ENCODE peak calls at places on chromosomes 1 and 21, in six cellular contexts. Q is cardiac fibroblast; I is body of pancreas; F is CD8-positive, alpha-beta T cell; N is dorsolateral prefrontal cortex; W is PC-9. Z is an unnamed sample.

GRCh38 chr1:48581256-48581655 is 109.3 kb upstream of the SPATA6 start:
- DNase-seq in Q (peak), I (peak), F (no peak), N (no peak), W (no peak), Z (no peak)

GRCh38 chr1:234065794-234066447 is 161.4 kb downstream of the SLC35F3 start:
- DNase-seq in Q (peak), I (peak), F (peak), N (peak), W (no peak), Z (peak)

GRCh38 chr1:221192055-221192454 is 312.8 kb downstream of the HLX start:
- DNase-seq in Q (no peak), I (no peak), F (no peak), N (no peak), W (no peak), Z (no peak)

GRCh38 chr21:31284797-31285397 is 59.2 kb downstream of the TIAM1 start:
- DNase-seq in Q (peak), I (no peak), F (no peak), N (no peak), W (no peak), Z (no peak)

GRCh38 chr1:93531193-93531592 is 83.3 kb downstream of the FNBP1L start:
- DNase-seq in Q (no peak), I (no peak), F (no peak), N (no peak), W (no peak), Z (no peak)

GRCh38 chr1:223486366-223486765 is 93.2 kb downstream of the CCDC185 start:
- DNase-seq in Q (no peak), I (no peak), F (no peak), N (no peak), W (no peak), Z (no peak)

GRCh38 chr1:205360891-205361290 is 4.2 kb upstream of the KLHDC8A start:
- DNase-seq in Q (no peak), I (no peak), F (no peak), N (no peak), W (no peak), Z (no peak)

GRCh38 chr1:229803601-229804217 is 177.7 kb downstream of the URB2 start:
- DNase-seq in Q (no peak), I (peak), F (no peak), N (no peak), W (peak), Z (no peak)

GRCh38 chr1:240500681-240501080 is 111.3 kb downstream of the GREM2 start:
- DNase-seq in Q (no peak), I (no peak), F (no peak), N (no peak), W (no peak), Z (no peak)

GRCh38 chr1:230682274-230682673 is 31.6 kb downstream of the AGT start:
- DNase-seq in Q (peak), I (no peak), F (no peak), N (peak), W (no peak), Z (no peak)

GRCh38 chr1:92118826-92119225 is 38.7 kb downstream of the BTBD8 start:
- DNase-seq in Q (no peak), I (no peak), F (no peak), N (no peak), W (peak), Z (no peak)

GRCh38 chr1:119453021-119453420 is 38.1 kb downstream of the HSD3B2 start:
- DNase-seq in Q (peak), I (no peak), F (no peak), N (no peak), W (peak), Z (peak)

GRCh38 chr1:153333902-153334301 is 14.7 kb downstream of the PGLYRP4 start:
- DNase-seq in Q (no peak), I (no peak), F (no peak), N (no peak), W (no peak), Z (no peak)

GRCh38 chr21:35779690-35780570 is 280.4 kb downstream of the SETD4 start:
- DNase-seq in Q (peak), I (peak), F (no peak), N (no peak), W (no peak), Z (peak)

GRCh38 chr1:33248244-33248643 is 8.0 kb upstream of the ZNF362 start:
- DNase-seq in Q (no peak), I (no peak), F (no peak), N (no peak), W (no peak), Z (no peak)

GRCh38 chr1:49098866-49099265 is 322.2 kb upstream of the BEND5 start:
- DNase-seq in Q (no peak), I (no peak), F (no peak), N (no peak), W (no peak), Z (no peak)

GRCh38 chr1:232984577-232985425 is 34.4 kb downstream of the NTPCR start:
- DNase-seq in Q (no peak), I (no peak), F (no peak), N (peak), W (no peak), Z (no peak)

GRCh38 chr1:59973719-59974118 is 47.1 kb upstream of the CYP2J2 start:
- DNase-seq in Q (no peak), I (no peak), F (no peak), N (no peak), W (no peak), Z (no peak)

GRCh38 chr1:30742300-30742962 is 15.1 kb downstream of the LAPTM5 start:
- DNase-seq in Q (no peak), I (no peak), F (no peak), N (no peak), W (no peak), Z (no peak)

GRCh38 chr1:109762821-109763645 is 690 bp downstream of the EPS8L3 start:
- DNase-seq in Q (peak), I (peak), F (no peak), N (peak), W (peak), Z (peak)

GRCh38 chr1:10866314-10867091 is 70.1 kb upstream of the CASZ1 start:
- DNase-seq in Q (peak), I (peak), F (no peak), N (peak), W (no peak), Z (no peak)

GRCh38 chr1:167548059-167548932 is 5.3 kb downstream of the CREG1 start:
- DNase-seq in Q (peak), I (no peak), F (no peak), N (no peak), W (no peak), Z (peak)

GRCh38 chr1:19676438-19676922 is 11.8 kb downstream of the HTR6 start:
- DNase-seq in Q (peak), I (peak), F (no peak), N (no peak), W (no peak), Z (peak)

GRCh38 chr21:35578831-35579470 is 481.4 kb downstream of the SETD4 start:
- DNase-seq in Q (peak), I (no peak), F (no peak), N (no peak), W (no peak), Z (no peak)

GRCh38 chr1:78437941-78438340 is 52.8 kb upstream of the PTGFR start:
- DNase-seq in Q (no peak), I (no peak), F (no peak), N (no peak), W (no peak), Z (no peak)

GRCh38 chr1:198166900-198167299 is 10.1 kb downstream of the NEK7 start:
- DNase-seq in Q (no peak), I (no peak), F (no peak), N (no peak), W (no peak), Z (no peak)

GRCh38 chr1:20233394-20233793 is 47.1 kb upstream of the PLA2G2C start:
- DNase-seq in Q (peak), I (no peak), F (no peak), N (no peak), W (peak), Z (peak)

GRCh38 chr1:180793451-180793850 is 119.2 kb upstream of the KIAA1614 start:
- DNase-seq in Q (no peak), I (no peak), F (no peak), N (no peak), W (no peak), Z (peak)

GRCh38 chr1:210252621-210253041 is 20.0 kb downstream of the SERTAD4 start:
- DNase-seq in Q (peak), I (peak), F (no peak), N (no peak), W (peak), Z (no peak)

DNA sequence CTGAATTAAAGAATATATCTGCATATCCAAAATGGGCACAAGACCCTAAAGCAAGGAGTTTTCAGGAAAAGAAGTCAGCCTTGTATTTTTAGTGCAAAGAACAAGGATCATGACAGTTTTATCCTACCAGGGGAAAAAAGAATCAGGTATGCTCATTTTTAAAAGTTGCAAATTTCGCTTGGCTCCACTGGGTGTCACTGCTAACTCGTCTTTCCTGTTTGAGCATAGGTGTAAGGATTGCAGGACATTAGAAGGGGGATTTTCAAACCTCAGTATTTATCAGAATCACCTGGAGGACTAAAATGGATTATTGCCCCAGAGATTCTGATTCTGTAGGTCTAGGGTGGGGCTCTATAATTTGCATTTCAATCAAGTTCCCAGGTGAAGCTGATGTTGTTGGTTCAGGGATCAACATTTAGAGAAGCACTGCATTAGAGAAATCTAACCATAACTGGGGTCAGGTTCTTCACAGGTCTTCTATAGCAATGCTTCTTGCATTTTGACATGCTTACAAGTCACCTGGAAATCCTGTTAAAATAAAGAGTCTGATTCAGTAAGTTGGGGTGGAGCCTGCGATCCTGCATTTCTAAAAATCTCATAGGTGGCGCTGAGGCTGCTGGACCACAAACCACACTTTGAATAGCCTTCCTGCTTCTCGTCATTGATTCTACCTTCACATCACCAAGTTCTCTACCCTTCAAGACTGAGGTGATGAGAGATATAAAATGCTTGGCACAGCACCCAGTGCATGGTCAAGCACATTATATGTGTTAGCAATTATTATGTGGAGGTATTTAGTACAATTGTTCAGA is 39.6 kb downstream of the NUF2 start:
- DNase-seq in Q (peak), I (no peak), F (no peak), N (no peak), W (peak), Z (peak)
- TF ChIP-seq CTCF in Q (peak), I (no peak), F (no peak), N (peak), W (no peak), Z (peak)

GRCh38 chr1:156707027-156707426 is 1.6 kb upstream of the CRABP2 start:
- DNase-seq in Q (no peak), I (no peak), F (no peak), N (no peak), W (no peak), Z (no peak)
- H3K4me3 ChIP-seq in Q (no peak), I (no peak), F (peak), N (no peak), W (no peak), Z (peak)

GRCh38 chr21:41598561-41599511 is 90.9 kb upstream of the TMPRSS2 start:
- DNase-seq in Q (no peak), I (peak), F (no peak), N (no peak), W (no peak), Z (no peak)
- TF ChIP-seq CTCF in Q (no peak), I (no peak), F (no peak), N (no peak), W (no peak), Z (no peak)

DNA sequence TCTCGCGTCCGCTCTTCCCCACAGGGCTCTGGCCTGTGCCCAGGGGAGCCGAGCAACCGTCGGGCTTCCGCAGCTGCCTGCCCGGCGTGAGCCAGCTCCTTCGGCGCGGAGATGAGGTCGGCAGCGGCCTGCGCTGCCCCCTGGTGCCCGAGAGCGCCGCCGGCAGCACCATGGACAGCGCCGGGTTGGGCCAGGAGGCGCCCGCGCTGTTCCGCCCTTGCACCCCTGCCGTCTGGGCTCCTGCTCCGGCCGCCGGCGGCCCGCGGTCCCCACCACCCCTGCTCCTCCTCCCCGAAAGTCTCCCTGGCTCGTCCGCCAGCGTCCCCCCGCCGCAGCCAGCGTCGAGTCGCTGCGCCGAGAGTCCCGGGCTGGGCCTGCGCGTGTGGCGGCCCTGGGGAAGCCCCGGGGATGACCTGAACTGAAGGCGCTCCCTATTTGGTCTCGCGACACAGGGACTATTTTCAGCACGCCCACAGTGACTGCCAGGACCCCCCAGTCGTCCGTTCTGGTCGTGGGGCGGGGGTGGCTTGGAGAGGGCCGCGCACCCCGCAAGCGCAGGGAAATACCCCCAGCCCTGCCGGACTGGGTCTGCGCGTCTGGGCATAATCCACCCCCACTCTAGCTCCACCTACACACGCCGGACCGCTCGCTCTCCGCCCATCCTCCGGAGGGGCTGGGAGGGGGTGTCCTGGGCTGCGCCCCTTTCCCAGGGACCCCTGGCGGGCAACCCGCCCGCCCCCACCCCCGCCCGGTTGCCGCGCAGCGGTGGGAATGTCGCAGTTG is 1.3 kb downstream of the HES3 start:
- DNase-seq in Q (peak), I (peak), F (peak), N (no peak), W (peak), Z (peak)
- H3K4me3 ChIP-seq in Q (peak), I (no peak), F (no peak), N (no peak), W (peak), Z (peak)

GRCh38 chr1:98985687-98986086 is 19.0 kb downstream of the PLPPR5 start:
- DNase-seq in Q (no peak), I (no peak), F (no peak), N (no peak), W (no peak), Z (no peak)

GRCh38 chr1:98992844-98993243 is 11.8 kb downstream of the PLPPR5 start:
- DNase-seq in Q (no peak), I (no peak), F (no peak), N (no peak), W (no peak), Z (no peak)

GRCh38 chr1:98988906-98989603 is 15.6 kb downstream of the PLPPR5 start:
- DNase-seq in Q (peak), I (no peak), F (no peak), N (no peak), W (no peak), Z (no peak)

DNA sequence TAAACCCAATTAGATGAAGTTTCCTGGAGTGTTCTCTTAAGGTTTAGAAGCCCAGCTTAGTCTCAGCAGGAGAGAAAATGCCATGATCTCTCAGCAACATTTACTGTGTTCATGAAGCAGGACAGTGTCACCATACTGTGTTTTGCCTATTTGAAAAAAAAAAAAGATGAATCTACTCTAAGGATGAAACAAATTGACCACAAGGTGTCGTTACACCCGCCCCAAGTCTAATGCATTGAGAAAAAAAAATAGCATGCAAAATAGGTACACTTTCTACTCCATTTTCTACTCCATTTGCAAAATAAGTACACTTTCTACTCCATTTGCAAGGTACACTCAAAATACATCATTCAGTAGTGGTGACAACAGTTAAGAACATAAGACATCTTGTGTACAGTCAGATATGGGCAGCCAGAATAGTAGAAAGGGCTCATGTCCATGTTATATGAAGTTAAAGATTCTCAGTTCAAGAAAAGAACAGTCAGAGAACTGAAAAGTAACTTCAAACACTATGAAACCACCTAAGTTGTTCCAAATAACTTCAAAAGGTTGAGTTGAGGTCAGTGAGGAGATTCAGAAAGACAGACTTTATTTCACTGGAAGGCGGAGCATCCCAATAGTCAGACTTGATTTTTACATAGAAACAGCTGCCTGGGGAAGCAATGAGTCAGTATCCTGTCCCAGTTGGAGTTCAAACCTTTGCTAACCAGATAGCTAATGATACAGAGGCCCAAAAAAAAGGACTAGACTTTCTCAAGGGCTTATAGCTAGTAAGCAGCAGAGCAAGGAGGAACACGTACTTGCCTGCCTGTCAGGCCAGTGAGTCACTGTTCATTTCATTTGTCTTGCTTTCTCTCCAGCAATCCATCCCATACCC is 13.3 kb downstream of the PLPPR5 start:
- DNase-seq in Q (peak), I (no peak), F (no peak), N (no peak), W (peak), Z (peak)
- TF ChIP-seq CTCF in Q (peak), I (no peak), F (no peak), N (no peak), W (peak), Z (peak)

GRCh38 chr1:162710349-162710748 is 78.1 kb downstream of the DDR2 start:
- DNase-seq in Q (peak), I (no peak), F (no peak), N (no peak), W (peak), Z (peak)

GRCh38 chr1:162711066-162711465 is 78.8 kb downstream of the DDR2 start:
- DNase-seq in Q (no peak), I (no peak), F (no peak), N (no peak), W (no peak), Z (no peak)

GRCh38 chr1:162709870-162710269 is 77.6 kb downstream of the DDR2 start:
- DNase-seq in Q (no peak), I (no peak), F (no peak), N (no peak), W (no peak), Z (no peak)

GRCh38 chr1:162708286-162708685 is 76.0 kb downstream of the DDR2 start:
- DNase-seq in Q (no peak), I (no peak), F (no peak), N (no peak), W (no peak), Z (no peak)

GRCh38 chr1:162709132-162709860 is 77.0 kb downstream of the DDR2 start:
- DNase-seq in Q (no peak), I (no peak), F (no peak), N (no peak), W (no peak), Z (no peak)
- H3K4me3 ChIP-seq in Q (no peak), I (no peak), F (no peak), N (no peak), W (no peak), Z (no peak)